ENCODE peak calls at places on chromosomes 4 and X, in eight cellular contexts. One of them, this sample, is unnamed.

GRCh38 chrX:69503835-69504625 is at the start of gene NALF2:
- DNase-seq in keratinocyte: no peak
- DNase-seq in uterus: peak
- DNase-seq in prostate gland: peak
- DNase-seq in IMR-90: peak
- DNase-seq in body of pancreas: peak
- DNase-seq in HFF-Myc: no peak
- DNase-seq in MM.1S: peak
- DNase-seq in this sample: peak

GRCh38 chrX:12421918-12422317 is 283.6 kb downstream of the FRMPD4 start:
- DNase-seq in body of pancreas: no peak
- DNase-seq in HFF-Myc: no peak
- DNase-seq in prostate gland: no peak
- DNase-seq in MM.1S: no peak
- DNase-seq in keratinocyte: no peak
- DNase-seq in uterus: no peak
- DNase-seq in IMR-90: peak
- DNase-seq in this sample: no peak

GRCh38 chr4:55906999-55907398 is 41.7 kb upstream of the CEP135 start:
- DNase-seq in HFF-Myc: no peak
- DNase-seq in keratinocyte: peak
- DNase-seq in uterus: no peak
- DNase-seq in MM.1S: no peak
- DNase-seq in prostate gland: no peak
- DNase-seq in IMR-90: peak
- DNase-seq in body of pancreas: no peak
- DNase-seq in this sample: peak

GRCh38 chr4:104592894-104593470 is 98.3 kb upstream of the CXXC4 start:
- DNase-seq in body of pancreas: no peak
- DNase-seq in prostate gland: no peak
- DNase-seq in keratinocyte: no peak
- DNase-seq in MM.1S: no peak
- DNase-seq in uterus: no peak
- DNase-seq in IMR-90: peak
- DNase-seq in HFF-Myc: no peak
- DNase-seq in this sample: peak

GRCh38 chr4:113109106-113109740 is 59.8 kb downstream of the ANK2 start:
- DNase-seq in prostate gland: no peak
- DNase-seq in IMR-90: no peak
- DNase-seq in uterus: no peak
- DNase-seq in keratinocyte: no peak
- DNase-seq in body of pancreas: peak
- DNase-seq in MM.1S: no peak
- DNase-seq in HFF-Myc: no peak
- DNase-seq in this sample: no peak

GRCh38 chr4:125741825-125742452 is 427.2 kb downstream of the FAT4 start:
- DNase-seq in uterus: no peak
- DNase-seq in HFF-Myc: no peak
- DNase-seq in IMR-90: peak
- DNase-seq in body of pancreas: no peak
- DNase-seq in MM.1S: peak
- DNase-seq in keratinocyte: no peak
- DNase-seq in prostate gland: no peak
- DNase-seq in this sample: peak

GRCh38 chr4:22501715-22502095 is 14.2 kb downstream of the ADGRA3 start:
- DNase-seq in prostate gland: no peak
- DNase-seq in keratinocyte: no peak
- DNase-seq in uterus: no peak
- DNase-seq in HFF-Myc: no peak
- DNase-seq in MM.1S: no peak
- DNase-seq in IMR-90: no peak
- DNase-seq in body of pancreas: no peak
- DNase-seq in this sample: no peak

GRCh38 chr4:2583517-2583916 is 47.1 kb downstream of the FAM193A start:
- DNase-seq in MM.1S: no peak
- DNase-seq in body of pancreas: no peak
- DNase-seq in HFF-Myc: no peak
- DNase-seq in IMR-90: peak
- DNase-seq in uterus: no peak
- DNase-seq in keratinocyte: no peak
- DNase-seq in prostate gland: peak
- DNase-seq in this sample: peak

GRCh38 chr4:20127626-20128025 is 124.1 kb upstream of the SLIT2 start:
- DNase-seq in body of pancreas: no peak
- DNase-seq in uterus: no peak
- DNase-seq in keratinocyte: no peak
- DNase-seq in IMR-90: peak
- DNase-seq in prostate gland: no peak
- DNase-seq in HFF-Myc: no peak
- DNase-seq in MM.1S: no peak
- DNase-seq in this sample: peak

GRCh38 chr4:77821775-77822174 is 2.6 kb upstream of the CNOT6L start:
- DNase-seq in uterus: no peak
- DNase-seq in IMR-90: no peak
- DNase-seq in MM.1S: peak
- DNase-seq in body of pancreas: no peak
- DNase-seq in HFF-Myc: no peak
- DNase-seq in keratinocyte: no peak
- DNase-seq in prostate gland: no peak
- DNase-seq in this sample: no peak

GRCh38 chr4:42703776-42704175 is 46.9 kb upstream of the ATP8A1 start:
- DNase-seq in prostate gland: no peak
- DNase-seq in HFF-Myc: no peak
- DNase-seq in IMR-90: no peak
- DNase-seq in MM.1S: no peak
- DNase-seq in uterus: no peak
- DNase-seq in body of pancreas: peak
- DNase-seq in keratinocyte: no peak
- DNase-seq in this sample: no peak

GRCh38 chrX:46649421-46650260 is 76.1 kb downstream of the CHST7 start:
- DNase-seq in HFF-Myc: no peak
- DNase-seq in uterus: peak
- DNase-seq in IMR-90: peak
- DNase-seq in prostate gland: peak
- DNase-seq in MM.1S: peak
- DNase-seq in keratinocyte: no peak
- DNase-seq in body of pancreas: peak
- DNase-seq in this sample: no peak

GRCh38 chrX:141945415-141945814 is 41.7 kb downstream of the MAGEC1 start:
- DNase-seq in IMR-90: no peak
- DNase-seq in body of pancreas: no peak
- DNase-seq in uterus: no peak
- DNase-seq in MM.1S: no peak
- DNase-seq in HFF-Myc: no peak
- DNase-seq in prostate gland: no peak
- DNase-seq in keratinocyte: no peak
- DNase-seq in this sample: no peak

GRCh38 chrX:65997978-65998717 is 41.7 kb downstream of the VSIG4 start:
- DNase-seq in body of pancreas: no peak
- DNase-seq in uterus: no peak
- DNase-seq in HFF-Myc: no peak
- DNase-seq in prostate gland: no peak
- DNase-seq in keratinocyte: no peak
- DNase-seq in IMR-90: no peak
- DNase-seq in MM.1S: no peak
- DNase-seq in this sample: no peak

GRCh38 chr4:71259911-71260331 is 78.9 kb upstream of the SLC4A4 start:
- DNase-seq in keratinocyte: peak
- DNase-seq in prostate gland: peak
- DNase-seq in body of pancreas: no peak
- DNase-seq in HFF-Myc: no peak
- DNase-seq in MM.1S: no peak
- DNase-seq in uterus: no peak
- DNase-seq in IMR-90: no peak
- DNase-seq in this sample: no peak

GRCh38 chrX:110003167-110004156 is 548 bp downstream of the TMEM164 start:
- DNase-seq in HFF-Myc: no peak
- DNase-seq in prostate gland: peak
- DNase-seq in MM.1S: peak
- DNase-seq in uterus: peak
- DNase-seq in IMR-90: no peak
- DNase-seq in keratinocyte: no peak
- DNase-seq in body of pancreas: peak
- DNase-seq in this sample: peak

GRCh38 chr4:82201805-82202636 is 171.8 kb downstream of the HNRNPD start:
- DNase-seq in HFF-Myc: no peak
- DNase-seq in uterus: no peak
- DNase-seq in keratinocyte: no peak
- DNase-seq in IMR-90: peak
- DNase-seq in prostate gland: peak
- DNase-seq in body of pancreas: peak
- DNase-seq in MM.1S: peak
- DNase-seq in this sample: peak

GRCh38 chr4:95181446-95182306 is 367.1 kb downstream of the UNC5C start:
- DNase-seq in MM.1S: no peak
- DNase-seq in IMR-90: peak
- DNase-seq in prostate gland: no peak
- DNase-seq in keratinocyte: no peak
- DNase-seq in uterus: no peak
- DNase-seq in body of pancreas: no peak
- DNase-seq in HFF-Myc: no peak
- DNase-seq in this sample: peak

GRCh38 chrX:3549442-3549875 is 164.0 kb downstream of the PRKX start:
- DNase-seq in keratinocyte: no peak
- DNase-seq in IMR-90: peak
- DNase-seq in uterus: peak
- DNase-seq in HFF-Myc: no peak
- DNase-seq in MM.1S: no peak
- DNase-seq in body of pancreas: peak
- DNase-seq in prostate gland: no peak
- DNase-seq in this sample: peak
- H3K4me3 ChIP-seq in keratinocyte: peak
- H3K4me3 ChIP-seq in IMR-90: peak
- H3K4me3 ChIP-seq in uterus: no peak
- H3K4me3 ChIP-seq in HFF-Myc: peak
- H3K4me3 ChIP-seq in MM.1S: no peak
- H3K4me3 ChIP-seq in body of pancreas: no peak
- H3K4me3 ChIP-seq in prostate gland: no peak
- H3K4me3 ChIP-seq in this sample: peak

GRCh38 chr4:69894706-69895105 is 34.8 kb upstream of the SULT1E1 start:
- DNase-seq in prostate gland: no peak
- DNase-seq in HFF-Myc: no peak
- DNase-seq in uterus: no peak
- DNase-seq in IMR-90: no peak
- DNase-seq in MM.1S: no peak
- DNase-seq in keratinocyte: no peak
- DNase-seq in body of pancreas: no peak
- DNase-seq in this sample: no peak

GRCh38 chr4:69894221-69894620 is 34.3 kb upstream of the SULT1E1 start:
- DNase-seq in keratinocyte: no peak
- DNase-seq in IMR-90: no peak
- DNase-seq in uterus: no peak
- DNase-seq in prostate gland: no peak
- DNase-seq in HFF-Myc: no peak
- DNase-seq in MM.1S: no peak
- DNase-seq in body of pancreas: no peak
- DNase-seq in this sample: no peak

DNA sequence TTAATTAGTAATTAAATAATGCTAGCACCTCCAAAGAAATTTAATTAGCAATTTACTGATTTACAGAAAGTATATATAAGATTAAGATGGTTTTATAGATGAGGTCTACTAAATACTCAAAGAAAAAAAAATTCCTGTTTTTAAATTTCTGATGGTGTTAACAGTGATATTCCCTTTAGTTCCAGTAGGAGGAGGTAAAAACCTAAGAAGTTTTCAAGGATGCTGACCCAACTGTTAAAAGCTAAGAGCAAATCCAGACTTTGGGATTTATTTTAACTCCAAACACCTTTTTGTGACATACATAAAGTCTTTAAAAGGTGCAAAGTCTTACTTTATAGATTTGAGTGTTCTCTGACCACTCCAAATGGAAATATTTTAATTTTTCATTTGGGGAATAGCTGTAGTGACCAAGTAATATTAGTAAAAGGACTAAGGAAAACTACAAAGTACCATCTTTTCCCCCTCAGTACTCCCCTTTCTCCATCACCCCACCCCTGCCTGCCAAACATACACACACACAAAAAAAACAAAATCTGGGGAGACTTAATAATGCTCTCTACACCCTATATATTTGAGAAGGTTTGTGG is 34.2 kb upstream of the CSN1S1 start:
- DNase-seq in uterus: no peak
- DNase-seq in keratinocyte: no peak
- DNase-seq in prostate gland: no peak
- DNase-seq in body of pancreas: no peak
- DNase-seq in IMR-90: peak
- DNase-seq in HFF-Myc: no peak
- DNase-seq in MM.1S: peak
- DNase-seq in this sample: peak
- TF ChIP-seq CTCF in uterus: no peak
- TF ChIP-seq CTCF in keratinocyte: peak
- TF ChIP-seq CTCF in prostate gland: peak
- TF ChIP-seq CTCF in body of pancreas: no peak
- TF ChIP-seq CTCF in IMR-90: peak
- TF ChIP-seq CTCF in HFF-Myc: peak
- TF ChIP-seq CTCF in MM.1S: peak
- TF ChIP-seq CTCF in this sample: peak

DNA sequence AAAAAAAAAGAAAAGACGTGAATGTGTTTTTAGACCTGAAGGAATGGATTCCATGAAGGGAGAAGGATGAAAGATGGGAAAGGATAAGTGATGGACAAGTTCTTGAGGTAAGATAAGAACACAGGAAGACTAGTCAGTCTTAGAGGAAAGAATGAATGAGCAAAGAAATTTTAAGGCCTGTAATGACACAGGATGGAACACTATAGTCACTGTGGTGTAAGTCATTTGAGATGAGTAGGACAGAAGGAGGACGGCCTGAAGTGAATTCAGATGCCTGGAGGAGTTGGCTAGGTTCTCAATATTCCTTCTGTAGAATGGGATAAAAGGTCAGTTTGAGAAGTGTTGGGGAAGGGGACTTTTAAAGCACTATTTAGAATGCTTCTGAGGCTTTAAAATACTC is 3.8 kb downstream of the MSMO1 start:
- DNase-seq in IMR-90: no peak
- DNase-seq in keratinocyte: no peak
- DNase-seq in body of pancreas: no peak
- DNase-seq in prostate gland: no peak
- DNase-seq in uterus: no peak
- DNase-seq in HFF-Myc: no peak
- DNase-seq in MM.1S: no peak
- DNase-seq in this sample: no peak
- H3K4me3 ChIP-seq in IMR-90: no peak
- H3K4me3 ChIP-seq in keratinocyte: peak
- H3K4me3 ChIP-seq in body of pancreas: no peak
- H3K4me3 ChIP-seq in prostate gland: no peak
- H3K4me3 ChIP-seq in uterus: no peak
- H3K4me3 ChIP-seq in HFF-Myc: peak
- H3K4me3 ChIP-seq in MM.1S: no peak
- H3K4me3 ChIP-seq in this sample: peak

DNA sequence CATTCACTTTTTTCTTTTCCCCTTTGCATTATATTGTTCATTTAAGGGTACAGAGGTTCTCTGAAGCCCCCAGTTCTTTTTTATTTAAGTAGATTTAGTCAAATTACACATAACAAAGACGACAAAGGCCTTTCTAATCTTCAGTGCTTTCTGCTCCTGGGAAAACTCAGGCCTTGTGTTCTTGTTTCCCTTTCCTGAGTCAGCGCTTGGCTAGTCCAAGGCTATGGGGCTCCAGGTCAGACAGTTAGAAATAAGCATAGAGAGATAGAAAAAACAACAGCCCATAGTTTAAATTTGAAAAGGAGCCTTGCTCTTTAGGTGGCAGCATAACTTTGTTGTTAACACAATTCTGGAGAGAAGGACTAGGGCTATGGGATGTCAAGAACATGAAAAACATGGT is 97.3 kb downstream of the PPP1R2C start:
- DNase-seq in keratinocyte: no peak
- DNase-seq in uterus: no peak
- DNase-seq in MM.1S: no peak
- DNase-seq in prostate gland: no peak
- DNase-seq in body of pancreas: peak
- DNase-seq in HFF-Myc: no peak
- DNase-seq in IMR-90: no peak
- DNase-seq in this sample: peak
- TF ChIP-seq CTCF in keratinocyte: no peak
- TF ChIP-seq CTCF in uterus: no peak
- TF ChIP-seq CTCF in MM.1S: no peak
- TF ChIP-seq CTCF in prostate gland: no peak
- TF ChIP-seq CTCF in body of pancreas: no peak
- TF ChIP-seq CTCF in HFF-Myc: no peak
- TF ChIP-seq CTCF in IMR-90: no peak
- TF ChIP-seq CTCF in this sample: no peak